ENCODE peak calls at places on chromosomes 11 and 22, in ten cellular contexts. I is adrenal gland, D is erythroblast, O is stomach, N is tibial nerve, Y is A549, M is uterus, U is transverse colon, A is body of pancreas, T is lower leg skin. C is an unnamed sample.
A peak's percentile ranks its signal among the peaks of the same experiment; 100 is the strongest.

GRCh38 chr11:122745111-122745510 is 89.6 kb downstream of the UBASH3B start:
- DNase-seq in I (no peak), D (no peak), O (no peak), N (no peak), Y (no peak), M (no peak), U (no peak), A (no peak), T (no peak), C (no peak)

GRCh38 chr11:115963170-115963569 is 459.0 kb upstream of the CADM1 start:
- DNase-seq in I (no peak), D (no peak), O (no peak), N (no peak), Y (no peak), M (no peak), U (no peak), A (no peak), T (no peak), C (no peak)

GRCh38 chr11:57073121-57073520 is 84.4 kb downstream of the OR5AK2 start:
- DNase-seq in I (no peak), D (no peak), O (no peak), N (no peak), Y (no peak), M (no peak), U (no peak), A (no peak), T (no peak), C (no peak)

GRCh38 chr11:28521075-28521474 is 412.9 kb downstream of the METTL15 start:
- DNase-seq in I (no peak), D (no peak), O (no peak), N (no peak), Y (no peak), M (no peak), U (no peak), A (no peak), T (no peak), C (no peak)

GRCh38 chr11:20235164-20235563 is 74.9 kb upstream of the DBX1 start:
- DNase-seq in I (no peak), D (no peak), O (no peak), N (no peak), Y (no peak), M (no peak), U (no peak), A (no peak), T (no peak), C (no peak)

GRCh38 chr11:32434387-32435151 is 770 bp downstream of the WT1 start:
- DNase-seq in I (no peak), D (peak; percentile 33), O (no peak), N (no peak), Y (peak; percentile 52), M (peak; percentile 63), U (no peak), A (no peak), T (no peak), C (no peak)

GRCh38 chr11:129680907-129681306 is 134.7 kb upstream of the TMEM45B start:
- DNase-seq in I (no peak), D (no peak), O (no peak), N (no peak), Y (no peak), M (no peak), U (no peak), A (no peak), T (no peak), C (no peak)

GRCh38 chr11:45321031-45321595 is 35.0 kb upstream of the SYT13 start:
- DNase-seq in I (no peak), D (no peak), O (no peak), N (no peak), Y (no peak), M (no peak), U (no peak), A (no peak), T (no peak), C (no peak)

GRCh38 chr11:126992065-126992803 is 8.3 kb downstream of the KIRREL3 start:
- DNase-seq in I (no peak), D (no peak), O (no peak), N (no peak), Y (peak; percentile 71), M (no peak), U (no peak), A (no peak), T (no peak), C (no peak)

GRCh38 chr11:25983280-25983679 is 348.6 kb upstream of the ANO3 start:
- DNase-seq in I (no peak), D (no peak), O (no peak), N (no peak), Y (no peak), M (no peak), U (no peak), A (no peak), T (no peak), C (no peak)

GRCh38 chr22:28833276-28833923 is 33.0 kb upstream of the XBP1 start:
- DNase-seq in I (no peak), D (no peak), O (no peak), N (no peak), Y (no peak), M (no peak), U (no peak), A (no peak), T (no peak), C (no peak)

GRCh38 chr11:1864831-1865665 is 12.2 kb downstream of the LSP1 start:
- DNase-seq in I (peak; percentile 76), D (no peak), O (no peak), N (no peak), Y (no peak), M (peak; percentile 48), U (no peak), A (no peak), T (no peak), C (no peak)

GRCh38 chr11:1867381-1867780 is 14.5 kb downstream of the LSP1 start:
- DNase-seq in I (no peak), D (no peak), O (no peak), N (no peak), Y (no peak), M (no peak), U (no peak), A (no peak), T (no peak), C (no peak)

GRCh38 chr11:1868056-1868635 is 15.3 kb downstream of the LSP1 start:
- DNase-seq in I (no peak), D (no peak), O (no peak), N (no peak), Y (no peak), M (no peak), U (no peak), A (no peak), T (no peak), C (no peak)

GRCh38 chr11:1866226-1866625 is 13.3 kb downstream of the LSP1 start:
- DNase-seq in I (no peak), D (no peak), O (no peak), N (no peak), Y (no peak), M (no peak), U (no peak), A (no peak), T (no peak), C (no peak)

GRCh38 chr11:1866776-1867175 is 13.9 kb downstream of the LSP1 start:
- DNase-seq in I (no peak), D (no peak), O (no peak), N (no peak), Y (no peak), M (no peak), U (no peak), A (no peak), T (no peak), C (no peak)
- TF ChIP-seq POLR2A in I (no peak), D (no peak), O (no peak), N (no peak), Y (no peak), M (no peak), U (no peak), A (no peak), T (no peak), C (no peak)

GRCh38 chr22:31211504-31211861 is 615 bp upstream of the LIMK2 start:
- DNase-seq in I (no peak), D (no peak), O (no peak), N (no peak), Y (no peak), M (no peak), U (no peak), A (no peak), T (no peak), C (no peak)

GRCh38 chr22:31210830-31211503 is 1.1 kb upstream of the LIMK2 start:
- DNase-seq in I (peak; percentile 50), D (no peak), O (no peak), N (peak; percentile 22), Y (no peak), M (peak; percentile 36), U (peak; percentile 61), A (no peak), T (no peak), C (no peak)

GRCh38 chr22:31215018-31215535 is 3.0 kb downstream of the LIMK2 start:
- DNase-seq in I (no peak), D (no peak), O (no peak), N (no peak), Y (no peak), M (no peak), U (no peak), A (no peak), T (no peak), C (no peak)

GRCh38 chr22:31211862-31212730 is at the start of gene LIMK2:
- DNase-seq in I (peak; percentile 95), D (peak; percentile 95), O (peak; percentile 98), N (peak; percentile 92), Y (peak; percentile 78), M (peak; percentile 92), U (peak; percentile 99), A (peak; percentile 96), T (peak; percentile 98), C (no peak)

GRCh38 chr22:31212783-31213626 is 907 bp downstream of the LIMK2 start:
- DNase-seq in I (no peak), D (no peak), O (no peak), N (no peak), Y (no peak), M (no peak), U (no peak), A (no peak), T (no peak), C (no peak)
- TF ChIP-seq POLR2A in I (no peak), D (no peak), O (no peak), N (no peak), Y (no peak), M (no peak), U (no peak), A (no peak), T (no peak), C (no peak)

GRCh38 chr22:38069372-38070249 is 12.4 kb downstream of the PICK1 start:
- DNase-seq in I (no peak), D (peak; percentile 17), O (no peak), N (no peak), Y (no peak), M (peak; percentile 71), U (peak; percentile 29), A (no peak), T (no peak), C (no peak)
- TF ChIP-seq POLR2A in I (no peak), D (no peak), O (no peak), N (no peak), Y (no peak), M (no peak), U (no peak), A (no peak), T (no peak), C (no peak)

GRCh38 chr11:43880640-43881159 is at the start of gene ALKBH3:
- DNase-seq in I (peak; percentile 92), D (peak; percentile 96), O (peak; percentile 95), N (peak; percentile 87), Y (peak; percentile 70), M (peak; percentile 92), U (peak; percentile 93), A (peak; percentile 97), T (peak; percentile 98), C (no peak)
- TF ChIP-seq POLR2A in I (peak; percentile 21), D (peak; percentile 46), O (no peak), N (no peak), Y (peak; percentile 53), M (no peak), U (peak; percentile 29), A (no peak), T (no peak), C (no peak)

C was measured in vagina.